ENCODE peak calls at places on chromosomes 11 and 22, in six cellular contexts. One of them, this sample, is unnamed.

GRCh38 chr11:30481385-30481784 is 104.8 kb downstream of the MPPED2 start:
- DNase-seq in activated T-helper 1 cell treated with Interleukin-2 at 50 U/mL for 16 hours: no peak
- DNase-seq in EL: no peak
- DNase-seq in CD4-positive, alpha-beta T cell: no peak
- DNase-seq in activated CD4-positive, alpha-beta memory T cell treated with anti-CD3 and anti-CD28 coated beads, Interleukin-2, amount 10 ng/mL, durations not matched to agents 7 days and 5 days: no peak
- DNase-seq in aorta: no peak
- DNase-seq in this sample: no peak

GRCh38 chr11:116782728-116783127 is 5.1 kb downstream of the ZPR1 start:
- DNase-seq in activated T-helper 1 cell treated with Interleukin-2 at 50 U/mL for 16 hours: no peak
- DNase-seq in EL: peak; percentile 68
- DNase-seq in CD4-positive, alpha-beta T cell: no peak
- DNase-seq in activated CD4-positive, alpha-beta memory T cell treated with anti-CD3 and anti-CD28 coated beads, Interleukin-2, amount 10 ng/mL, durations not matched to agents 7 days and 5 days: no peak
- DNase-seq in aorta: no peak
- DNase-seq in this sample: no peak

GRCh38 chr11:67605231-67606011 is 1.3 kb upstream of the NDUFV1 start:
- DNase-seq in activated T-helper 1 cell treated with Interleukin-2 at 50 U/mL for 16 hours: no peak
- DNase-seq in EL: no peak
- DNase-seq in CD4-positive, alpha-beta T cell: no peak
- DNase-seq in activated CD4-positive, alpha-beta memory T cell treated with anti-CD3 and anti-CD28 coated beads, Interleukin-2, amount 10 ng/mL, durations not matched to agents 7 days and 5 days: no peak
- DNase-seq in aorta: no peak
- DNase-seq in this sample: no peak

GRCh38 chr22:17578129-17578754 is 14.9 kb downstream of the SLC25A18 start:
- DNase-seq in activated T-helper 1 cell treated with Interleukin-2 at 50 U/mL for 16 hours: no peak
- DNase-seq in EL: no peak
- DNase-seq in CD4-positive, alpha-beta T cell: no peak
- DNase-seq in activated CD4-positive, alpha-beta memory T cell treated with anti-CD3 and anti-CD28 coated beads, Interleukin-2, amount 10 ng/mL, durations not matched to agents 7 days and 5 days: no peak
- DNase-seq in aorta: no peak
- DNase-seq in this sample: no peak

GRCh38 chr11:46537121-46537520 is 56.7 kb downstream of the AMBRA1 start:
- DNase-seq in activated T-helper 1 cell treated with Interleukin-2 at 50 U/mL for 16 hours: no peak
- DNase-seq in EL: no peak
- DNase-seq in CD4-positive, alpha-beta T cell: no peak
- DNase-seq in activated CD4-positive, alpha-beta memory T cell treated with anti-CD3 and anti-CD28 coated beads, Interleukin-2, amount 10 ng/mL, durations not matched to agents 7 days and 5 days: no peak
- DNase-seq in aorta: no peak
- DNase-seq in this sample: no peak

GRCh38 chr11:36141595-36141994 is 147.6 kb downstream of the COMMD9 start:
- DNase-seq in activated T-helper 1 cell treated with Interleukin-2 at 50 U/mL for 16 hours: no peak
- DNase-seq in EL: no peak
- DNase-seq in CD4-positive, alpha-beta T cell: no peak
- DNase-seq in activated CD4-positive, alpha-beta memory T cell treated with anti-CD3 and anti-CD28 coated beads, Interleukin-2, amount 10 ng/mL, durations not matched to agents 7 days and 5 days: no peak
- DNase-seq in aorta: no peak
- DNase-seq in this sample: no peak

GRCh38 chr11:133895551-133895950 is 50.2 kb upstream of the SPATA19 start:
- DNase-seq in activated T-helper 1 cell treated with Interleukin-2 at 50 U/mL for 16 hours: no peak
- DNase-seq in EL: no peak
- DNase-seq in CD4-positive, alpha-beta T cell: no peak
- DNase-seq in activated CD4-positive, alpha-beta memory T cell treated with anti-CD3 and anti-CD28 coated beads, Interleukin-2, amount 10 ng/mL, durations not matched to agents 7 days and 5 days: no peak
- DNase-seq in aorta: no peak
- DNase-seq in this sample: no peak

GRCh38 chr11:7251836-7252682 is at the start of gene SYT9:
- DNase-seq in activated T-helper 1 cell treated with Interleukin-2 at 50 U/mL for 16 hours: no peak
- DNase-seq in EL: peak; percentile 54
- DNase-seq in CD4-positive, alpha-beta T cell: no peak
- DNase-seq in activated CD4-positive, alpha-beta memory T cell treated with anti-CD3 and anti-CD28 coated beads, Interleukin-2, amount 10 ng/mL, durations not matched to agents 7 days and 5 days: peak; percentile 29
- DNase-seq in aorta: peak; percentile 54
- DNase-seq in this sample: no peak

GRCh38 chr22:35736701-35737100 is 19.0 kb downstream of the APOL5 start:
- DNase-seq in activated T-helper 1 cell treated with Interleukin-2 at 50 U/mL for 16 hours: no peak
- DNase-seq in EL: no peak
- DNase-seq in CD4-positive, alpha-beta T cell: no peak
- DNase-seq in activated CD4-positive, alpha-beta memory T cell treated with anti-CD3 and anti-CD28 coated beads, Interleukin-2, amount 10 ng/mL, durations not matched to agents 7 days and 5 days: no peak
- DNase-seq in aorta: no peak
- DNase-seq in this sample: no peak

GRCh38 chr22:49545606-49546005 is 282.1 kb downstream of the BRD1 start:
- DNase-seq in activated T-helper 1 cell treated with Interleukin-2 at 50 U/mL for 16 hours: no peak
- DNase-seq in EL: no peak
- DNase-seq in CD4-positive, alpha-beta T cell: peak; percentile 15
- DNase-seq in activated CD4-positive, alpha-beta memory T cell treated with anti-CD3 and anti-CD28 coated beads, Interleukin-2, amount 10 ng/mL, durations not matched to agents 7 days and 5 days: no peak
- DNase-seq in aorta: no peak
- DNase-seq in this sample: no peak

GRCh38 chr11:860238-861104 is 17.8 kb downstream of the TSPAN4 start:
- DNase-seq in activated T-helper 1 cell treated with Interleukin-2 at 50 U/mL for 16 hours: no peak
- DNase-seq in EL: no peak
- DNase-seq in CD4-positive, alpha-beta T cell: no peak
- DNase-seq in activated CD4-positive, alpha-beta memory T cell treated with anti-CD3 and anti-CD28 coated beads, Interleukin-2, amount 10 ng/mL, durations not matched to agents 7 days and 5 days: no peak
- DNase-seq in aorta: no peak
- DNase-seq in this sample: no peak

GRCh38 chr11:17161515-17161914 is 46.3 kb downstream of the PIK3C2A start:
- DNase-seq in activated T-helper 1 cell treated with Interleukin-2 at 50 U/mL for 16 hours: no peak
- DNase-seq in EL: no peak
- DNase-seq in CD4-positive, alpha-beta T cell: no peak
- DNase-seq in activated CD4-positive, alpha-beta memory T cell treated with anti-CD3 and anti-CD28 coated beads, Interleukin-2, amount 10 ng/mL, durations not matched to agents 7 days and 5 days: no peak
- DNase-seq in aorta: no peak
- DNase-seq in this sample: no peak

GRCh38 chr11:46916251-46916650 is 2.1 kb downstream of the LRP4 start:
- DNase-seq in activated T-helper 1 cell treated with Interleukin-2 at 50 U/mL for 16 hours: no peak
- DNase-seq in EL: no peak
- DNase-seq in CD4-positive, alpha-beta T cell: no peak
- DNase-seq in activated CD4-positive, alpha-beta memory T cell treated with anti-CD3 and anti-CD28 coated beads, Interleukin-2, amount 10 ng/mL, durations not matched to agents 7 days and 5 days: no peak
- DNase-seq in aorta: no peak
- DNase-seq in this sample: no peak

GRCh38 chr11:3950996-3951662 is 95.7 kb downstream of the STIM1 start:
- DNase-seq in activated T-helper 1 cell treated with Interleukin-2 at 50 U/mL for 16 hours: no peak
- DNase-seq in EL: peak; percentile 34
- DNase-seq in CD4-positive, alpha-beta T cell: no peak
- DNase-seq in activated CD4-positive, alpha-beta memory T cell treated with anti-CD3 and anti-CD28 coated beads, Interleukin-2, amount 10 ng/mL, durations not matched to agents 7 days and 5 days: no peak
- DNase-seq in aorta: no peak
- DNase-seq in this sample: no peak

GRCh38 chr11:1073261-1073724 is 1.4 kb upstream of the MUC2 start:
- DNase-seq in activated T-helper 1 cell treated with Interleukin-2 at 50 U/mL for 16 hours: no peak
- DNase-seq in EL: peak; percentile 20
- DNase-seq in CD4-positive, alpha-beta T cell: peak; percentile 27
- DNase-seq in activated CD4-positive, alpha-beta memory T cell treated with anti-CD3 and anti-CD28 coated beads, Interleukin-2, amount 10 ng/mL, durations not matched to agents 7 days and 5 days: no peak
- DNase-seq in aorta: peak; percentile 63
- DNase-seq in this sample: no peak

GRCh38 chr11:35905901-35906661 is 37.8 kb upstream of the LDLRAD3 start:
- DNase-seq in activated T-helper 1 cell treated with Interleukin-2 at 50 U/mL for 16 hours: no peak
- DNase-seq in EL: no peak
- DNase-seq in CD4-positive, alpha-beta T cell: no peak
- DNase-seq in activated CD4-positive, alpha-beta memory T cell treated with anti-CD3 and anti-CD28 coated beads, Interleukin-2, amount 10 ng/mL, durations not matched to agents 7 days and 5 days: no peak
- DNase-seq in aorta: no peak
- DNase-seq in this sample: no peak

This sample was measured in activated gamma-delta T cell treated with anti-CD3 and anti-CD28 coated beads, Interleukin-2, amount 50 U/mL, for 16 hours.